ENCODE peak calls at places on chromosomes 13 and 19, in eight cellular contexts. One of them, this sample, is unnamed.

GRCh38 chr13:60756306-60756705 is 359.3 kb downstream of the TDRD3 start:
- DNase-seq in glutamatergic neuron: no peak
- DNase-seq in Calu3: no peak
- DNase-seq in hepatocyte: no peak
- DNase-seq in testis: peak; percentile 14
- DNase-seq in nephron progenitor cell: no peak
- DNase-seq in uterus: no peak
- DNase-seq in psoas muscle: no peak
- DNase-seq in this sample: no peak

GRCh38 chr13:78998736-78999135 is 339.8 kb upstream of the OBI1 start:
- DNase-seq in glutamatergic neuron: no peak
- DNase-seq in Calu3: no peak
- DNase-seq in testis: no peak
- DNase-seq in uterus: no peak
- DNase-seq in psoas muscle: no peak
- DNase-seq in hepatocyte: no peak
- DNase-seq in nephron progenitor cell: no peak
- DNase-seq in this sample: no peak

GRCh38 chr19:32316034-32316433 is 29.4 kb upstream of the ZNF507 start:
- DNase-seq in testis: no peak
- DNase-seq in nephron progenitor cell: no peak
- DNase-seq in psoas muscle: no peak
- DNase-seq in glutamatergic neuron: no peak
- DNase-seq in hepatocyte: no peak
- DNase-seq in Calu3: no peak
- DNase-seq in uterus: no peak
- DNase-seq in this sample: no peak

GRCh38 chr19:43675269-43675879 is 5.4 kb upstream of the PLAUR start:
- DNase-seq in Calu3: peak; percentile 96
- DNase-seq in nephron progenitor cell: no peak
- DNase-seq in uterus: no peak
- DNase-seq in psoas muscle: no peak
- DNase-seq in hepatocyte: peak; percentile 86
- DNase-seq in testis: no peak
- DNase-seq in glutamatergic neuron: no peak
- DNase-seq in this sample: no peak

GRCh38 chr13:98653471-98653985 is 76.6 kb upstream of the STK24 start:
- DNase-seq in psoas muscle: peak; percentile 68
- DNase-seq in Calu3: peak; percentile 66
- DNase-seq in testis: peak; percentile 88
- DNase-seq in glutamatergic neuron: peak; percentile 82
- DNase-seq in uterus: peak; percentile 74
- DNase-seq in hepatocyte: peak; percentile 91
- DNase-seq in nephron progenitor cell: peak; percentile 78
- DNase-seq in this sample: peak; percentile 44

GRCh38 chr19:49216076-49216475 is 58.5 kb downstream of the TRPM4 start:
- DNase-seq in testis: no peak
- DNase-seq in psoas muscle: no peak
- DNase-seq in nephron progenitor cell: no peak
- DNase-seq in uterus: no peak
- DNase-seq in glutamatergic neuron: no peak
- DNase-seq in Calu3: no peak
- DNase-seq in hepatocyte: no peak
- DNase-seq in this sample: no peak

GRCh38 chr13:50222569-50223332 is 207.5 kb downstream of the KCNRG start:
- DNase-seq in psoas muscle: peak; percentile 80
- DNase-seq in nephron progenitor cell: no peak
- DNase-seq in Calu3: no peak
- DNase-seq in hepatocyte: peak; percentile 44
- DNase-seq in testis: peak; percentile 51
- DNase-seq in glutamatergic neuron: no peak
- DNase-seq in uterus: peak; percentile 73
- DNase-seq in this sample: no peak

GRCh38 chr13:97417698-97418097 is 16.3 kb upstream of the RAP2A start:
- DNase-seq in glutamatergic neuron: no peak
- DNase-seq in testis: no peak
- DNase-seq in hepatocyte: no peak
- DNase-seq in psoas muscle: no peak
- DNase-seq in Calu3: no peak
- DNase-seq in uterus: no peak
- DNase-seq in nephron progenitor cell: no peak
- DNase-seq in this sample: no peak

GRCh38 chr19:40239415-40240226 is 13.1 kb upstream of the CCNP start:
- DNase-seq in glutamatergic neuron: no peak
- DNase-seq in Calu3: no peak
- DNase-seq in hepatocyte: no peak
- DNase-seq in psoas muscle: no peak
- DNase-seq in uterus: no peak
- DNase-seq in nephron progenitor cell: no peak
- DNase-seq in testis: no peak
- DNase-seq in this sample: no peak

GRCh38 chr19:43311256-43311655 is 41.9 kb upstream of the PSG9 start:
- DNase-seq in hepatocyte: no peak
- DNase-seq in psoas muscle: no peak
- DNase-seq in nephron progenitor cell: no peak
- DNase-seq in uterus: no peak
- DNase-seq in glutamatergic neuron: no peak
- DNase-seq in Calu3: no peak
- DNase-seq in testis: no peak
- DNase-seq in this sample: no peak

GRCh38 chr19:31149306-31149975 is 199.8 kb downstream of the TSHZ3 start:
- DNase-seq in uterus: no peak
- DNase-seq in nephron progenitor cell: no peak
- DNase-seq in testis: no peak
- DNase-seq in hepatocyte: no peak
- DNase-seq in psoas muscle: no peak
- DNase-seq in Calu3: no peak
- DNase-seq in glutamatergic neuron: peak; percentile 34
- DNase-seq in this sample: no peak

GRCh38 chr19:18172331-18173053 is 1.1 kb upstream of the IFI30 start:
- DNase-seq in nephron progenitor cell: no peak
- DNase-seq in hepatocyte: no peak
- DNase-seq in uterus: no peak
- DNase-seq in glutamatergic neuron: no peak
- DNase-seq in testis: no peak
- DNase-seq in Calu3: no peak
- DNase-seq in psoas muscle: no peak
- DNase-seq in this sample: no peak

GRCh38 chr13:20945952-20946383 is 43.4 kb upstream of the XPO4 start:
- DNase-seq in testis: no peak
- DNase-seq in glutamatergic neuron: peak; percentile 31
- DNase-seq in psoas muscle: peak; percentile 19
- DNase-seq in hepatocyte: no peak
- DNase-seq in nephron progenitor cell: peak; percentile 28
- DNase-seq in Calu3: no peak
- DNase-seq in uterus: no peak
- DNase-seq in this sample: no peak

GRCh38 chr13:45108716-45109706 is 11.3 kb upstream of the GTF2F2 start:
- DNase-seq in psoas muscle: peak; percentile 15
- DNase-seq in testis: peak; percentile 44
- DNase-seq in hepatocyte: peak; percentile 41
- DNase-seq in Calu3: no peak
- DNase-seq in glutamatergic neuron: no peak
- DNase-seq in nephron progenitor cell: peak; percentile 16
- DNase-seq in uterus: no peak
- DNase-seq in this sample: no peak

GRCh38 chr19:51368366-51369282 is at the start of gene CLDND2:
- DNase-seq in nephron progenitor cell: no peak
- DNase-seq in testis: no peak
- DNase-seq in uterus: no peak
- DNase-seq in psoas muscle: no peak
- DNase-seq in glutamatergic neuron: no peak
- DNase-seq in Calu3: no peak
- DNase-seq in hepatocyte: no peak
- DNase-seq in this sample: no peak

GRCh38 chr13:28392428-28392827 is 102.5 kb downstream of the FLT1 start:
- DNase-seq in Calu3: no peak
- DNase-seq in psoas muscle: no peak
- DNase-seq in hepatocyte: no peak
- DNase-seq in nephron progenitor cell: no peak
- DNase-seq in uterus: no peak
- DNase-seq in glutamatergic neuron: no peak
- DNase-seq in testis: no peak
- DNase-seq in this sample: no peak

GRCh38 chr13:29619995-29620394 is 24.5 kb upstream of the SLC7A1 start:
- DNase-seq in uterus: no peak
- DNase-seq in psoas muscle: no peak
- DNase-seq in nephron progenitor cell: no peak
- DNase-seq in hepatocyte: no peak
- DNase-seq in testis: no peak
- DNase-seq in Calu3: no peak
- DNase-seq in glutamatergic neuron: no peak
- DNase-seq in this sample: no peak

GRCh38 chr19:14503285-14503684 is 7.4 kb upstream of the GIPC1 start:
- DNase-seq in Calu3: no peak
- DNase-seq in nephron progenitor cell: no peak
- DNase-seq in uterus: no peak
- DNase-seq in psoas muscle: no peak
- DNase-seq in testis: no peak
- DNase-seq in glutamatergic neuron: no peak
- DNase-seq in hepatocyte: no peak
- DNase-seq in this sample: no peak

GRCh38 chr19:46373573-46374359 is 26.9 kb downstream of the PPP5C start:
- DNase-seq in nephron progenitor cell: no peak
- DNase-seq in testis: no peak
- DNase-seq in Calu3: peak; percentile 99
- DNase-seq in glutamatergic neuron: no peak
- DNase-seq in psoas muscle: peak; percentile 69
- DNase-seq in hepatocyte: peak; percentile 57
- DNase-seq in uterus: peak; percentile 54
- DNase-seq in this sample: no peak

GRCh38 chr13:78820541-78820940 is 161.6 kb upstream of the OBI1 start:
- DNase-seq in uterus: no peak
- DNase-seq in testis: no peak
- DNase-seq in psoas muscle: no peak
- DNase-seq in nephron progenitor cell: no peak
- DNase-seq in Calu3: no peak
- DNase-seq in hepatocyte: no peak
- DNase-seq in glutamatergic neuron: no peak
- DNase-seq in this sample: no peak

GRCh38 chr19:11382898-11383705 is 1.0 kb downstream of the EPOR start:
- DNase-seq in Calu3: peak; percentile 73
- DNase-seq in uterus: no peak
- DNase-seq in psoas muscle: peak; percentile 51
- DNase-seq in nephron progenitor cell: peak; percentile 62
- DNase-seq in testis: peak; percentile 57
- DNase-seq in glutamatergic neuron: peak; percentile 74
- DNase-seq in hepatocyte: peak; percentile 81
- DNase-seq in this sample: no peak

GRCh38 chr19:45340899-45341453 is 426 bp downstream of the KLC3 start:
- DNase-seq in hepatocyte: no peak
- DNase-seq in nephron progenitor cell: no peak
- DNase-seq in uterus: no peak
- DNase-seq in Calu3: peak; percentile 31
- DNase-seq in glutamatergic neuron: no peak
- DNase-seq in psoas muscle: no peak
- DNase-seq in testis: no peak
- DNase-seq in this sample: no peak

GRCh38 chr19:1811942-1812425 is at the start of gene ATP8B3:
- DNase-seq in testis: no peak
- DNase-seq in nephron progenitor cell: no peak
- DNase-seq in glutamatergic neuron: no peak
- DNase-seq in psoas muscle: no peak
- DNase-seq in hepatocyte: no peak
- DNase-seq in uterus: no peak
- DNase-seq in Calu3: peak; percentile 36
- DNase-seq in this sample: no peak
- TF ChIP-seq CTCF in testis: no peak
- TF ChIP-seq CTCF in nephron progenitor cell: no peak
- TF ChIP-seq CTCF in glutamatergic neuron: no peak
- TF ChIP-seq CTCF in psoas muscle: no peak
- TF ChIP-seq CTCF in hepatocyte: no peak
- TF ChIP-seq CTCF in uterus: no peak
- TF ChIP-seq CTCF in Calu3: no peak
- TF ChIP-seq CTCF in this sample: peak; percentile 15

GRCh38 chr13:63048648-63049047 is 1633.0 kb upstream of the PCDH20 start:
- DNase-seq in hepatocyte: no peak
- DNase-seq in nephron progenitor cell: no peak
- DNase-seq in testis: no peak
- DNase-seq in psoas muscle: no peak
- DNase-seq in uterus: no peak
- DNase-seq in Calu3: no peak
- DNase-seq in glutamatergic neuron: no peak
- DNase-seq in this sample: no peak
- TF ChIP-seq CTCF in hepatocyte: no peak
- TF ChIP-seq CTCF in nephron progenitor cell: no peak
- TF ChIP-seq CTCF in testis: no peak
- TF ChIP-seq CTCF in psoas muscle: no peak
- TF ChIP-seq CTCF in uterus: no peak
- TF ChIP-seq CTCF in Calu3: no peak
- TF ChIP-seq CTCF in glutamatergic neuron: no peak
- TF ChIP-seq CTCF in this sample: no peak

DNA sequence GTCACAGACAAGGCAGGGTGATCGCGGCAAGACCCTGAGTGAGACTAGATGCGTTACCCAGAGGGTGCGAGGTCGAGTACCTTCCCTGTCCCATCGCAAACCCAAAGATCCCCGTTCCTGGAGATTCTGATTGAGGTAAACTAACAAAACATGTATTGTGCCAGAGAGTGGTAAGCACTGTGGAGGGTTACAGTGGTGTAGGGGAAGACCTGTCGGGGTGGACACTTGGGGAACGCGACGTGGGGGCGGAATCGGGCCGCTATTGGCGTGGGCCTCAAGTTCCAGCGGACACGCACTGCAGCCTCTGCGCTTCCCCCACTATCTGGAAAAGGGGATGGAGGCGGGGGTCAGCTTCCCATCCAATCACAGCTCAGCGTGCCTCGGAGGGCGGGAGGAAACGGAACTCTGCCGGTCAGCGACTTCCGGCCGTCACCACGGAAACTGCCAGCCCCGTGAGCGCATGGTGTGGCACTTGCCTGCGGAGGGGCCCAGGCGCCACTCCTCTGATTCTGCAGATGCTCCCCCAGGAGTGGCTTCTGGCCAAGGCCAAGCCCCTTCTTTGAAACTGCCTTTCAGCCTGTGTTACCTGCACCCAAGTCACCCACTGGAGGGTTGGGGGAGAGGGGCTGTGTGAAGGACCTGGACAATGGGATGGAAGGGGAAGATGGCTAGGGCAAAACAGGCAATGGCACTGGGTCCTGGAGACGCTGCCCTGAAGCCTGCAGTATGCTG is 1.0 kb upstream of the UBE2M start:
- DNase-seq in Calu3: peak; percentile 92
- DNase-seq in testis: peak; percentile 95
- DNase-seq in hepatocyte: peak; percentile 94
- DNase-seq in glutamatergic neuron: peak; percentile 90
- DNase-seq in psoas muscle: peak; percentile 94
- DNase-seq in uterus: peak; percentile 91
- DNase-seq in nephron progenitor cell: peak; percentile 87
- DNase-seq in this sample: peak; percentile 85
- TF ChIP-seq CTCF in Calu3: no peak
- TF ChIP-seq CTCF in testis: no peak
- TF ChIP-seq CTCF in hepatocyte: no peak
- TF ChIP-seq CTCF in glutamatergic neuron: no peak
- TF ChIP-seq CTCF in psoas muscle: no peak
- TF ChIP-seq CTCF in uterus: no peak
- TF ChIP-seq CTCF in nephron progenitor cell: no peak
- TF ChIP-seq CTCF in this sample: no peak

DNA sequence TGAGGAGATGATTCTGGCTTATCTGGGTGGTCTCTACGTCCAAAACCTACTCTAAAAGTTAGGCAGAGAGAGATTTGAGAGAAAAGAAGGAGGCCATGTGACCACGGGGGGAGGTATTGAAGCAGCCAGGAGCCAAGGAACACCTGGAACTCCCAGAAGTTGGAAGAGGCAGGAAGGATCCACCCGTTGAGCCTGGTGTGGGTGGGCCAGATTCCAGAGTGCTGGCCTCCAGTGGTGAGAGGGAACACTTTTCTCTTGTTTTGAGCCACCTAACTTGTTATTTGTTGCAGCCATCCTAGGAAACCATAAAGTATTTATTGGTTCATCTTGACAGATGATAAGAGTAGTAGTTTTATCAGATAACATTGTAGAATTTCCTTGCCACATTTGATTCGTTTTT is 396.9 kb downstream of the MYO16 start:
- DNase-seq in testis: no peak
- DNase-seq in psoas muscle: no peak
- DNase-seq in glutamatergic neuron: no peak
- DNase-seq in hepatocyte: no peak
- DNase-seq in nephron progenitor cell: no peak
- DNase-seq in Calu3: no peak
- DNase-seq in uterus: no peak
- DNase-seq in this sample: no peak
- TF ChIP-seq CTCF in testis: no peak
- TF ChIP-seq CTCF in psoas muscle: no peak
- TF ChIP-seq CTCF in glutamatergic neuron: no peak
- TF ChIP-seq CTCF in hepatocyte: no peak
- TF ChIP-seq CTCF in nephron progenitor cell: no peak
- TF ChIP-seq CTCF in Calu3: no peak
- TF ChIP-seq CTCF in uterus: no peak
- TF ChIP-seq CTCF in this sample: no peak

This sample was measured in mesothelial cell of epicardium.